ENCODE peak calls at places on chromosomes 6 and 20, in four cellular contexts. U, P, C and V are unnamed samples.
A peak's percentile ranks its signal among the peaks of the same experiment; 100 is the strongest.

GRCh38 chr6:15623282-15624116 is 39.3 kb downstream of the DTNBP1 start:
- DNase-seq in U (no peak), P (peak; percentile 43), C (no peak), V (peak; percentile 14)

GRCh38 chr6:77740380-77740779 is 87.5 kb downstream of the MEI4 start:
- DNase-seq in P (peak; percentile 8), U (no peak), C (no peak), V (no peak)

GRCh38 chr6:126300735-126301134 is 39.2 kb upstream of the CENPW start:
- DNase-seq in U (no peak), C (no peak), P (no peak), V (no peak)

GRCh38 chr6:41939091-41939847 is 2.3 kb downstream of the CCND3 start:
- DNase-seq in P (peak; percentile 43), U (peak; percentile 81), C (peak; percentile 69), V (peak; percentile 93)

GRCh38 chr6:11092654-11093053 is 980 bp upstream of the SMIM13 start:
- DNase-seq in P (no peak), C (no peak), U (no peak), V (no peak)

GRCh38 chr20:32830437-32830836 is 10.7 kb downstream of the MAPRE1 start:
- DNase-seq in P (peak; percentile 34), U (no peak), C (no peak), V (no peak)

GRCh38 chr6:157239671-157240058 is 83.7 kb downstream of the TMEM242 start:
- DNase-seq in U (no peak), P (no peak), C (no peak), V (no peak)

GRCh38 chr6:108027594-108027993 is 46.9 kb downstream of the OSTM1 start:
- DNase-seq in C (no peak), U (no peak), P (peak; percentile 9), V (peak; percentile 13)

GRCh38 chr6:43436577-43437282 is 9.4 kb downstream of the ABCC10 start:
- DNase-seq in P (peak; percentile 65), C (no peak), U (no peak), V (peak; percentile 17)

GRCh38 chr6:26033132-26033941 is 53.9 kb upstream of the HFE start:
- DNase-seq in U (peak; percentile 76), C (peak; percentile 69), P (peak; percentile 99), V (peak; percentile 98)

GRCh38 chr6:157240059-157240959 is 83.0 kb downstream of the TMEM242 start:
- DNase-seq in P (peak; percentile 41), C (no peak), U (no peak), V (no peak)

GRCh38 chr6:150606258-150607043 is 6.8 kb downstream of the PLEKHG1 start:
- DNase-seq in P (no peak), U (no peak), C (no peak), V (peak; percentile 18)

GRCh38 chr6:24009319-24009718 is 116.7 kb upstream of the NRSN1 start:
- DNase-seq in U (no peak), P (no peak), C (no peak), V (peak; percentile 28)

GRCh38 chr6:109872549-109872948 is 105.6 kb upstream of the GPR6 start:
- DNase-seq in C (no peak), U (no peak), P (no peak), V (no peak)

GRCh38 chr6:118565317-118565960 is 17.3 kb downstream of the PLN start:
- DNase-seq in P (peak; percentile 33), U (no peak), C (no peak), V (peak; percentile 74)

GRCh38 chr6:139327038-139327437 is 35.2 kb upstream of the TXLNB start:
- DNase-seq in C (no peak), U (no peak), P (no peak), V (no peak)

GRCh38 chr6:56259682-56260081 is 12.3 kb upstream of the COL21A1 start:
- DNase-seq in U (no peak), C (no peak), P (peak; percentile 53), V (no peak)

GRCh38 chr20:43416591-43417228 is 41.0 kb upstream of the SRSF6 start:
- DNase-seq in C (no peak), P (no peak), U (no peak), V (no peak)

GRCh38 chr6:169188051-169188863 is 65.4 kb downstream of the THBS2 start:
- DNase-seq in U (no peak), C (no peak), P (peak; percentile 100), V (peak; percentile 14)

GRCh38 chr6:13038315-13039261 is 289.7 kb downstream of the TBC1D7 start:
- DNase-seq in C (no peak), U (no peak), P (no peak), V (no peak)

GRCh38 chr6:113457156-113457555 is 400.0 kb upstream of the MARCKS start:
- DNase-seq in P (peak; percentile 81), C (no peak), U (no peak), V (no peak)

GRCh38 chr6:35084041-35084491 is 57.1 kb downstream of the TCP11 start:
- DNase-seq in U (no peak), P (no peak), C (no peak), V (no peak)

GRCh38 chr6:48541669-48542068 is 430.7 kb upstream of the PTCHD4 start:
- DNase-seq in P (no peak), C (no peak), U (no peak), V (peak; percentile 19)

GRCh38 chr6:22071655-22072054 is 225.2 kb downstream of the PRL start:
- DNase-seq in P (peak; percentile 66), C (no peak), U (peak; percentile 39), V (peak; percentile 58)

GRCh38 chr20:12970372-12970821 is 38.4 kb upstream of the SPTLC3 start:
- DNase-seq in U (no peak), P (peak; percentile 51), C (no peak), V (peak; percentile 60)

GRCh38 chr6:15621203-15622044 is 41.4 kb downstream of the DTNBP1 start:
- DNase-seq in C (no peak), U (peak; percentile 50), P (peak; percentile 30), V (peak; percentile 76)

GRCh38 chr6:126614642-126615504 is 275.0 kb downstream of the CENPW start:
- DNase-seq in U (peak; percentile 78), P (no peak), C (peak; percentile 49), V (peak; percentile 62)

GRCh38 chr6:15586528-15586927 is 76.3 kb downstream of the DTNBP1 start:
- DNase-seq in C (no peak), P (no peak), U (no peak), V (no peak)

GRCh38 chr20:62219992-62220665 is at the start of gene HRH3:
- DNase-seq in P (no peak), U (peak; percentile 82), C (peak; percentile 80), V (peak; percentile 60)

GRCh38 chr6:163446529-163446928 is 32.0 kb downstream of the QKI start:
- DNase-seq in U (no peak), P (no peak), C (no peak), V (no peak)
- H3K56ac ChIP-seq in U (no peak overlapping the region), P (no peak overlapping the region), C (no peak overlapping the region), V (no peak overlapping the region)

GRCh38 chr6:4447646-4448315 is 312.4 kb upstream of the ECI2 start:
- DNase-seq in P (peak; percentile 67), U (no peak), C (no peak), V (peak; percentile 31)
- H3K56ac ChIP-seq in P (no peak overlapping the region), U (no peak overlapping the region), C (no peak overlapping the region), V (no peak overlapping the region)

GRCh38 chr6:170279977-170280688 is 10.7 kb downstream of the DLL1 start:
- DNase-seq in P (peak; percentile 12), U (no peak), C (no peak), V (peak; percentile 40)

GRCh38 chr6:170283212-170284081 is 7.4 kb downstream of the DLL1 start:
- DNase-seq in P (no peak), U (no peak), C (no peak), V (no peak)

GRCh38 chr6:170280689-170281045 is 10.2 kb downstream of the DLL1 start:
- DNase-seq in C (no peak), U (no peak), P (no peak), V (no peak)

GRCh38 chr6:170282512-170283158 is 8.2 kb downstream of the DLL1 start:
- DNase-seq in U (no peak), P (no peak), C (no peak), V (no peak)

DNA sequence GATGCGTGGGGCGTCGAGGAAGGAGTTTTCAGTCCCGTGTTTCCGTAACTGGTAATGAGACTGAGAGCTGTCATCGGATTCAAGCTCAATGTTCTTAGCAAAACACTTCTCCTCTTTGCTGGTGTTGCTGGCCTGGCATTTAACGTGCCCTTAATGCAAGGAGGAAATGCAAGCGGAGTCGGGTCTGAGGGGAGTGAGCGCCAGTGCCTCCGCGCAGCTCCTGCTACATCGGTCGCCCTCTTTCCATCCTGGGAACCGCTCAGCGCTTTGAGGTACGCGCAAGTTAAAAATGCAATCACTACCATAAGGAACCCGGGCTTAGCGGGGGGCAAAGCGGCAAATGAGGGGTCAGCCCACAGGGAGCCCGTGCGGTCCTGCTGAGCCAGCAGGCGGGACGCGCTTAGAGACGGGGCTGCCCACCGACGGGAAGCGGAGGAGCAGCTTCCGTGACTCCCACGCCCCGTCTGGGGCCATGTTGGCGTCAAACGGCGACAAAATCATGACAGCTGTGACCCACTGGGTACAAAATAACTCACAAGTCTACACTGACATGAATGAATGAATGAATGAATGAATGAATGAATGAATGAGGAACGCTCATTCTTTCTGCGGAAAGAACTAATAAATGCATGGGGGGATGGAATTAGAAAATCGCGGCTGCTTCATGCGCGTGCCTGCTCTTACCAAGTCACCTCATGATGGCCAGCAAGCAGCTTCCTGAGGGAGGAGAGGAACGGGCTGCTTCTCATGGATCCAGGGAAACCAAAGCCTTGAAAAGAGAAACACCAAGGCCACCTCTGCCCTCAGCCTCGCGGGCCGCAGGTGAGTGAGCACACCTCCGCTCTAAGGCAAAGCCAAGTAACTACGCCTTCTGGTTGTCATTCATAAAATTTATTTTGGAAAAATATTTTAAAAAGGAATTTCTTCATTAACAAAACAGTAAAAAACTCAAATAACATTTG is 9.3 kb downstream of the DLL1 start:
- DNase-seq in P (no peak), U (no peak), C (no peak), V (no peak)
- H3K56ac ChIP-seq in P (no peak overlapping the region), U (no peak overlapping the region), C (no peak overlapping the region), V (no peak overlapping the region)

GRCh38 chr6:147874322-147874721 is 365.8 kb downstream of the SAMD5 start:
- DNase-seq in C (no peak), U (no peak), P (no peak), V (no peak)

GRCh38 chr6:147870745-147871144 is 362.3 kb downstream of the SAMD5 start:
- DNase-seq in U (no peak), C (no peak), P (no peak), V (no peak)

GRCh38 chr6:147869869-147870268 is 361.4 kb downstream of the SAMD5 start:
- DNase-seq in C (no peak), U (no peak), P (no peak), V (no peak)

GRCh38 chr6:147872002-147872401 is 363.5 kb downstream of the SAMD5 start:
- DNase-seq in C (no peak), P (no peak), U (no peak), V (no peak)

GRCh38 chr6:147873826-147874225 is 365.3 kb downstream of the SAMD5 start:
- DNase-seq in P (peak; percentile 41), U (no peak), C (no peak), V (no peak)
- H3K56ac ChIP-seq in P (no peak overlapping the region), U (no peak overlapping the region), C (no peak overlapping the region), V (no peak overlapping the region)

GRCh38 chr6:136317023-136317649 is 27.5 kb upstream of the BCLAF1 start:
- DNase-seq in P (peak; percentile 69), C (no peak), U (peak; percentile 58), V (peak; percentile 75)

GRCh38 chr6:136309171-136309570 is 19.5 kb upstream of the BCLAF1 start:
- DNase-seq in C (no peak), U (no peak), P (no peak), V (no peak)

GRCh38 chr6:136315594-136315993 is 25.9 kb upstream of the BCLAF1 start:
- DNase-seq in C (no peak), P (no peak), U (no peak), V (no peak)

GRCh38 chr6:136309729-136310311 is 20.2 kb upstream of the BCLAF1 start:
- DNase-seq in C (no peak), U (no peak), P (no peak), V (no peak)

GRCh38 chr6:136312975-136313374 is 23.3 kb upstream of the BCLAF1 start:
- DNase-seq in C (no peak), U (no peak), P (no peak), V (no peak)
- H3K56ac ChIP-seq in C (no peak overlapping the region), U (no peak overlapping the region), P (no peak overlapping the region), V (no peak overlapping the region)